ENCODE peak calls at places on chromosomes 3 and 15, in nine cellular contexts. C is AG04449; M is natural killer cell treated with Interleukin-12 subunit alpha and Interleukin-12 subunit beta and Interleukin-15 and Interleukin-18, amount 100 ng/mL, for 72 hours; D is T1000; E is stimulated activated effector memory CD8-positive, alpha-beta T cell treated with anti-CD3 and anti-CD28 coated beads, Interleukin-12 subunit alpha, Interleukin-12 subunit beta, amount 100 ng/mL, for 72 hours; Z is GM12891; W is transverse colon; Y is EL; N is Right ventricle myocardium superior. O is an unnamed sample.

GRCh38 chr3:184354121-184354728 is 7.2 kb downstream of the CLCN2 start:
- DNase-seq in E (peak), Z (peak), Y (no peak), W (peak), D (peak), N (peak), M (no peak), C (no peak), O (no peak)

GRCh38 chr3:136146981-136147729 is 49.0 kb downstream of the MSL2 start:
- DNase-seq in Z (no peak), C (no peak), D (no peak), E (no peak), N (no peak), W (no peak), M (no peak), Y (peak), O (no peak)

GRCh38 chr3:23959147-23959900 is 14.2 kb downstream of the NR1D2 start:
- DNase-seq in N (no peak), Z (no peak), E (no peak), D (peak), M (no peak), Y (peak), W (no peak), C (peak), O (no peak)

GRCh38 chr3:173028351-173028750 is 112.7 kb downstream of the SPATA16 start:
- DNase-seq in E (no peak), C (no peak), D (no peak), N (no peak), M (no peak), W (no peak), Z (no peak), Y (no peak), O (no peak)

GRCh38 chr3:125148836-125149235 is 63.7 kb downstream of the SLC12A8 start:
- DNase-seq in N (peak), W (peak), Z (no peak), D (no peak), M (peak), C (no peak), E (no peak), Y (no peak), O (no peak)

GRCh38 chr3:192834428-192834827 is 83.2 kb downstream of the MB21D2 start:
- DNase-seq in D (no peak), N (no peak), W (no peak), Y (no peak), E (no peak), Z (no peak), C (no peak), M (no peak), O (no peak)

GRCh38 chr3:114498779-114499370 is 205.0 kb downstream of the TIGIT start:
- DNase-seq in Z (no peak), D (peak), M (no peak), C (no peak), N (no peak), E (no peak), W (no peak), Y (peak), O (no peak)

GRCh38 chr3:101069796-101070195 is 76.6 kb upstream of the ABI3BP start:
- DNase-seq in M (no peak), N (no peak), W (no peak), E (no peak), C (peak), Y (peak), Z (no peak), D (no peak), O (no peak)

GRCh38 chr3:136989781-136990524 is 32.2 kb downstream of the IL20RB start:
- DNase-seq in E (no peak), Z (no peak), W (peak), M (no peak), Y (no peak), D (no peak), N (no peak), C (no peak), O (no peak)

GRCh38 chr3:109071349-109072142 is 46.4 kb downstream of the MORC1 start:
- DNase-seq in E (no peak), C (no peak), N (no peak), Z (no peak), Y (no peak), M (no peak), W (no peak), D (no peak), O (no peak)

GRCh38 chr3:13252207-13252606 is 167.9 kb downstream of the NUP210 start:
- DNase-seq in C (no peak), M (no peak), W (no peak), D (no peak), Y (no peak), Z (no peak), E (no peak), N (no peak), O (no peak)

GRCh38 chr3:58659051-58659675 is 7.4 kb downstream of the FAM3D start:
- DNase-seq in N (no peak), Y (peak), C (no peak), Z (no peak), E (no peak), W (peak), D (no peak), M (no peak), O (no peak)

GRCh38 chr15:85063088-85063487 is 81.4 kb downstream of the PDE8A start:
- DNase-seq in Y (no peak), Z (no peak), D (no peak), C (no peak), N (no peak), W (no peak), E (no peak), M (no peak), O (no peak)

GRCh38 chr3:52222319-52223221 is 2.9 kb downstream of the TLR9 start:
- DNase-seq in D (no peak), M (no peak), N (no peak), W (no peak), Y (no peak), C (no peak), E (no peak), Z (no peak), O (peak)

GRCh38 chr3:143465638-143466037 is 346.1 kb downstream of the CHST2 start:
- DNase-seq in W (no peak), Y (no peak), N (no peak), E (no peak), Z (no peak), C (no peak), M (no peak), D (no peak), O (no peak)

GRCh38 chr15:73210630-73211029 is 158.1 kb downstream of the HCN4 start:
- DNase-seq in E (no peak), C (no peak), D (no peak), Z (no peak), W (no peak), Y (no peak), N (no peak), M (no peak), O (no peak)

GRCh38 chr3:138849541-138849940 is 14.8 kb upstream of the PIK3CB start:
- DNase-seq in D (no peak), E (no peak), M (no peak), N (no peak), C (no peak), Y (no peak), Z (no peak), W (no peak), O (no peak)

GRCh38 chr3:13574798-13575451 is 26.0 kb downstream of the FBLN2 start:
- DNase-seq in D (no peak), M (no peak), Y (peak), W (no peak), C (no peak), N (no peak), Z (no peak), E (no peak), O (no peak)

GRCh38 chr3:112718967-112719366 is 78.0 kb upstream of the CCDC80 start:
- DNase-seq in C (no peak), Z (no peak), Y (no peak), E (no peak), D (no peak), N (no peak), W (no peak), M (no peak), O (no peak)

GRCh38 chr15:68654786-68655560 is 76.2 kb downstream of the CORO2B start:
- DNase-seq in C (no peak), E (no peak), W (no peak), M (no peak), N (no peak), Z (no peak), Y (no peak), D (no peak), O (no peak)

GRCh38 chr3:133792171-133792763 is 13.3 kb upstream of the SRPRB start:
- DNase-seq in W (no peak), E (no peak), M (no peak), Y (peak), D (no peak), C (no peak), N (no peak), Z (no peak), O (no peak)

GRCh38 chr3:114362815-114363214 is 69.0 kb downstream of the TIGIT start:
- DNase-seq in W (no peak), N (no peak), C (no peak), Y (peak), M (no peak), D (no peak), Z (no peak), E (no peak), O (no peak)

GRCh38 chr15:60471314-60471713 is 7.6 kb downstream of the ICE2 start:
- DNase-seq in N (no peak), E (no peak), M (no peak), D (no peak), W (no peak), C (no peak), Z (no peak), Y (no peak), O (no peak)

GRCh38 chr3:193559100-193559499 is 4.4 kb upstream of the ATP13A4 start:
- DNase-seq in D (no peak), Z (no peak), N (no peak), M (no peak), C (no peak), E (no peak), Y (no peak), W (no peak), O (no peak)

GRCh38 chr3:155743616-155744015 is 1.3 kb downstream of the PLCH1 start:
- DNase-seq in C (no peak), D (no peak), Z (no peak), M (no peak), N (no peak), E (no peak), W (no peak), Y (no peak), O (no peak)

GRCh38 chr3:123353227-123353851 is 95.6 kb downstream of the ADCY5 start:
- DNase-seq in N (peak), Z (no peak), M (peak), D (no peak), Y (no peak), W (no peak), C (no peak), E (no peak), O (no peak)

GRCh38 chr3:128068156-128068620 is 16.0 kb downstream of the SEC61A1 start:
- DNase-seq in N (no peak), C (no peak), Z (peak), M (no peak), W (no peak), D (peak), Y (peak), E (no peak), O (no peak)

GRCh38 chr3:129690406-129690805 is 83.9 kb upstream of the PLXND1 start:
- DNase-seq in W (no peak), D (no peak), Y (peak), M (no peak), N (no peak), E (peak), Z (peak), C (peak), O (peak)

GRCh38 chr15:34049096-34049495 is 10.1 kb upstream of the AVEN start:
- DNase-seq in W (no peak), Z (no peak), N (no peak), E (no peak), D (no peak), M (no peak), C (peak), Y (peak), O (no peak)